ENCODE peak calls at places on chromosomes 11 and 22, in seven cellular contexts. Z is H4, U is NCI-H1417, W is RCC 7860, F is nephron progenitor cell, V is H1, B is cardiac muscle cell. J is an unnamed sample.

GRCh38 chr11:43516316-43516820 is 157.6 kb downstream of the TTC17 start:
- DNase-seq in Z (no peak), U (no peak), W (no peak), F (peak), V (no peak), B (peak), J (no peak)

GRCh38 chr22:32069579-32070372 is 26.7 kb downstream of the SLC5A1 start:
- DNase-seq in Z (no peak), U (no peak), W (no peak), F (no peak), V (no peak), B (no peak), J (no peak)

GRCh38 chr11:17722000-17722643 is 2.8 kb downstream of the MYOD1 start:
- DNase-seq in Z (no peak), U (no peak), W (no peak), F (peak), V (peak), B (no peak), J (peak)

GRCh38 chr11:19232910-19233503 is 7.7 kb downstream of the E2F8 start:
- DNase-seq in Z (peak), U (no peak), W (peak), F (no peak), V (no peak), B (no peak), J (no peak)

GRCh38 chr11:119062779-119063178 is 4.8 kb upstream of the VPS11 start:
- DNase-seq in Z (peak), U (no peak), W (no peak), F (no peak), V (no peak), B (no peak), J (no peak)

GRCh38 chr11:15307600-15307999 is 192.9 kb downstream of the INSC start:
- DNase-seq in Z (no peak), U (peak), W (no peak), F (peak), V (peak), B (peak), J (no peak)

GRCh38 chr11:69034123-69034522 is 14.6 kb upstream of the TPCN2 start:
- DNase-seq in Z (no peak), U (no peak), W (no peak), F (no peak), V (no peak), B (no peak), J (no peak)

GRCh38 chr22:45216133-45217003 is 24.3 kb downstream of the KIAA0930 start:
- DNase-seq in Z (no peak), U (no peak), W (no peak), F (peak), V (no peak), B (peak), J (no peak)

GRCh38 chr22:27596133-27596905 is 205.2 kb downstream of the MN1 start:
- DNase-seq in Z (no peak), U (no peak), W (no peak), F (peak), V (no peak), B (no peak), J (no peak)

GRCh38 chr11:41206388-41206787 is 253.1 kb downstream of the LRRC4C start:
- DNase-seq in Z (no peak), U (no peak), W (no peak), F (no peak), V (no peak), B (no peak), J (no peak)

GRCh38 chr11:73182824-73183321 is 35.2 kb upstream of the P2RY2 start:
- DNase-seq in Z (no peak), U (no peak), W (no peak), F (no peak), V (no peak), B (peak), J (no peak)

GRCh38 chr22:20267441-20268288 is 453 bp downstream of the RTN4R start:
- DNase-seq in Z (no peak), U (peak), W (no peak), F (peak), V (peak), B (peak), J (no peak)

GRCh38 chr11:35082322-35083180 is 56.4 kb upstream of the CD44 start:
- DNase-seq in Z (peak), U (no peak), W (peak), F (peak), V (peak), B (peak), J (no peak)

GRCh38 chr11:117171648-117172051 is 6.9 kb upstream of the SIDT2 start:
- DNase-seq in Z (no peak), U (no peak), W (no peak), F (no peak), V (no peak), B (peak), J (no peak)

GRCh38 chr11:3644817-3645235 is at the start of gene ART1:
- DNase-seq in Z (no peak), U (no peak), W (no peak), F (no peak), V (no peak), B (no peak), J (no peak)

GRCh38 chr11:99638073-99638553 is 617.4 kb downstream of the CNTN5 start:
- DNase-seq in Z (no peak), U (no peak), W (no peak), F (no peak), V (no peak), B (no peak), J (no peak)

GRCh38 chr22:43845981-43846380 is 16.3 kb downstream of the SULT4A1 start:
- DNase-seq in Z (no peak), U (no peak), W (no peak), F (no peak), V (no peak), B (no peak), J (no peak)

GRCh38 chr11:129817282-129818051 is 1.8 kb downstream of the TMEM45B start:
- DNase-seq in Z (no peak), U (peak), W (no peak), F (no peak), V (no peak), B (no peak), J (no peak)

GRCh38 chr11:124584681-124585372 is 15.0 kb downstream of the OR8A1 start:
- DNase-seq in Z (no peak), U (no peak), W (no peak), F (no peak), V (no peak), B (no peak), J (no peak)

GRCh38 chr11:8083871-8084281 is 2.9 kb downstream of the TUB start:
- DNase-seq in Z (no peak), U (no peak), W (no peak), F (no peak), V (no peak), B (no peak), J (no peak)

GRCh38 chr11:6548121-6548520 is 51.0 kb downstream of the DNHD1 start:
- DNase-seq in Z (no peak), U (no peak), W (no peak), F (no peak), V (no peak), B (no peak), J (no peak)

GRCh38 chr11:7281083-7281482 is 29.4 kb downstream of the SYT9 start:
- DNase-seq in Z (peak), U (no peak), W (no peak), F (no peak), V (no peak), B (no peak), J (no peak)

GRCh38 chr11:122367809-122368231 is 251.8 kb upstream of the BLID start:
- DNase-seq in Z (peak), U (no peak), W (no peak), F (peak), V (no peak), B (peak), J (no peak)

GRCh38 chr11:68412593-68413475 is 47.7 kb upstream of the PPP6R3 start:
- DNase-seq in Z (no peak), U (no peak), W (no peak), F (no peak), V (no peak), B (no peak), J (peak)

GRCh38 chr11:121996574-121996973 is 119.4 kb downstream of the BLID start:
- DNase-seq in Z (no peak), U (no peak), W (no peak), F (no peak), V (no peak), B (no peak), J (no peak)

GRCh38 chr22:43230571-43230970 is 43.6 kb upstream of the TTLL12 start:
- DNase-seq in Z (no peak), U (no peak), W (no peak), F (no peak), V (no peak), B (no peak), J (no peak)

GRCh38 chr11:76236092-76237026 is 30.1 kb upstream of the WNT11 start:
- DNase-seq in Z (peak), U (peak), W (no peak), F (peak), V (peak), B (peak), J (peak)

GRCh38 chr11:11948242-11948947 is 60.0 kb downstream of the DKK3 start:
- DNase-seq in Z (no peak), U (no peak), W (no peak), F (no peak), V (no peak), B (no peak), J (no peak)

GRCh38 chr22:23686416-23687024 is 4.3 kb upstream of the RGL4 start:
- DNase-seq in Z (no peak), U (no peak), W (no peak), F (no peak), V (no peak), B (no peak), J (no peak)

GRCh38 chr11:67002297-67002913 is 20.5 kb upstream of the SYT12 start:
- DNase-seq in Z (no peak), U (no peak), W (no peak), F (no peak), V (peak), B (no peak), J (no peak)

GRCh38 chr11:29963068-29963467 is 53.8 kb downstream of the KCNA4 start:
- DNase-seq in Z (no peak), U (no peak), W (no peak), F (no peak), V (no peak), B (no peak), J (no peak)

J was measured in NCI-H774.